ENCODE peak calls at places on chromosomes 16 and 17, in seven cellular contexts. One of them, this sample, is unnamed.

GRCh38 chr17:66904760-66905637 is 59.5 kb upstream of the CACNG4 start:
- DNase-seq in Kasumi-1: no peak
- DNase-seq in skeletal muscle cell: peak
- DNase-seq in NCI-H2227 treated with DMSO at 0.1 percent for 48 hours: no peak
- DNase-seq in MM.1S: no peak
- DNase-seq in AML-193: no peak
- DNase-seq in stimulated activated CD4-positive, alpha-beta T cell treated with anti-CD3 and anti-CD28 coated beads, Interleukin-1b, Interleukin-23, amount 100 ng/mL, for 48 hours: no peak
- DNase-seq in this sample: no peak

GRCh38 chr17:62819511-62820221 is 11.6 kb upstream of the MARCHF10 start:
- DNase-seq in NCI-H2227 treated with DMSO at 0.1 percent for 48 hours: peak
- DNase-seq in Kasumi-1: peak
- DNase-seq in MM.1S: no peak
- DNase-seq in AML-193: no peak
- DNase-seq in stimulated activated CD4-positive, alpha-beta T cell treated with anti-CD3 and anti-CD28 coated beads, Interleukin-1b, Interleukin-23, amount 100 ng/mL, for 48 hours: peak
- DNase-seq in skeletal muscle cell: peak
- DNase-seq in this sample: peak

GRCh38 chr16:48949636-48950035 is 332.0 kb downstream of the CBLN1 start:
- DNase-seq in AML-193: no peak
- DNase-seq in Kasumi-1: no peak
- DNase-seq in NCI-H2227 treated with DMSO at 0.1 percent for 48 hours: no peak
- DNase-seq in stimulated activated CD4-positive, alpha-beta T cell treated with anti-CD3 and anti-CD28 coated beads, Interleukin-1b, Interleukin-23, amount 100 ng/mL, for 48 hours: no peak
- DNase-seq in skeletal muscle cell: no peak
- DNase-seq in MM.1S: no peak
- DNase-seq in this sample: no peak

GRCh38 chr16:78005881-78006280 is 16.5 kb upstream of the CLEC3A start:
- DNase-seq in AML-193: peak
- DNase-seq in skeletal muscle cell: no peak
- DNase-seq in stimulated activated CD4-positive, alpha-beta T cell treated with anti-CD3 and anti-CD28 coated beads, Interleukin-1b, Interleukin-23, amount 100 ng/mL, for 48 hours: no peak
- DNase-seq in Kasumi-1: no peak
- DNase-seq in MM.1S: no peak
- DNase-seq in NCI-H2227 treated with DMSO at 0.1 percent for 48 hours: no peak
- DNase-seq in this sample: no peak

GRCh38 chr16:49543315-49543946 is 169.8 kb downstream of the C16orf78 start:
- DNase-seq in stimulated activated CD4-positive, alpha-beta T cell treated with anti-CD3 and anti-CD28 coated beads, Interleukin-1b, Interleukin-23, amount 100 ng/mL, for 48 hours: no peak
- DNase-seq in AML-193: no peak
- DNase-seq in skeletal muscle cell: no peak
- DNase-seq in NCI-H2227 treated with DMSO at 0.1 percent for 48 hours: no peak
- DNase-seq in Kasumi-1: no peak
- DNase-seq in MM.1S: no peak
- DNase-seq in this sample: no peak

GRCh38 chr17:65434878-65435277 is 126.6 kb downstream of the AXIN2 start:
- DNase-seq in MM.1S: no peak
- DNase-seq in stimulated activated CD4-positive, alpha-beta T cell treated with anti-CD3 and anti-CD28 coated beads, Interleukin-1b, Interleukin-23, amount 100 ng/mL, for 48 hours: no peak
- DNase-seq in skeletal muscle cell: no peak
- DNase-seq in Kasumi-1: no peak
- DNase-seq in AML-193: no peak
- DNase-seq in NCI-H2227 treated with DMSO at 0.1 percent for 48 hours: no peak
- DNase-seq in this sample: no peak

GRCh38 chr17:19311421-19312215 is 50.9 kb downstream of the B9D1 start:
- DNase-seq in AML-193: peak
- DNase-seq in skeletal muscle cell: no peak
- DNase-seq in Kasumi-1: no peak
- DNase-seq in MM.1S: peak
- DNase-seq in NCI-H2227 treated with DMSO at 0.1 percent for 48 hours: no peak
- DNase-seq in stimulated activated CD4-positive, alpha-beta T cell treated with anti-CD3 and anti-CD28 coated beads, Interleukin-1b, Interleukin-23, amount 100 ng/mL, for 48 hours: no peak
- DNase-seq in this sample: no peak

GRCh38 chr17:2883544-2884203 is 87.4 kb downstream of the RAP1GAP2 start:
- DNase-seq in MM.1S: no peak
- DNase-seq in AML-193: no peak
- DNase-seq in Kasumi-1: no peak
- DNase-seq in skeletal muscle cell: no peak
- DNase-seq in stimulated activated CD4-positive, alpha-beta T cell treated with anti-CD3 and anti-CD28 coated beads, Interleukin-1b, Interleukin-23, amount 100 ng/mL, for 48 hours: no peak
- DNase-seq in NCI-H2227 treated with DMSO at 0.1 percent for 48 hours: no peak
- DNase-seq in this sample: no peak

GRCh38 chr16:65773319-65773874 is 593.1 kb upstream of the CDH5 start:
- DNase-seq in AML-193: no peak
- DNase-seq in NCI-H2227 treated with DMSO at 0.1 percent for 48 hours: no peak
- DNase-seq in Kasumi-1: no peak
- DNase-seq in MM.1S: peak
- DNase-seq in stimulated activated CD4-positive, alpha-beta T cell treated with anti-CD3 and anti-CD28 coated beads, Interleukin-1b, Interleukin-23, amount 100 ng/mL, for 48 hours: no peak
- DNase-seq in skeletal muscle cell: no peak
- DNase-seq in this sample: no peak

GRCh38 chr17:75039238-75039637 is 7.5 kb downstream of the ATP5PD start:
- DNase-seq in skeletal muscle cell: no peak
- DNase-seq in NCI-H2227 treated with DMSO at 0.1 percent for 48 hours: no peak
- DNase-seq in MM.1S: no peak
- DNase-seq in stimulated activated CD4-positive, alpha-beta T cell treated with anti-CD3 and anti-CD28 coated beads, Interleukin-1b, Interleukin-23, amount 100 ng/mL, for 48 hours: no peak
- DNase-seq in Kasumi-1: peak
- DNase-seq in AML-193: no peak
- DNase-seq in this sample: no peak

GRCh38 chr17:66805567-66805966 is 29.4 kb upstream of the CACNG5 start:
- DNase-seq in Kasumi-1: no peak
- DNase-seq in NCI-H2227 treated with DMSO at 0.1 percent for 48 hours: no peak
- DNase-seq in stimulated activated CD4-positive, alpha-beta T cell treated with anti-CD3 and anti-CD28 coated beads, Interleukin-1b, Interleukin-23, amount 100 ng/mL, for 48 hours: no peak
- DNase-seq in skeletal muscle cell: no peak
- DNase-seq in AML-193: no peak
- DNase-seq in MM.1S: no peak
- DNase-seq in this sample: no peak

GRCh38 chr17:44004761-44005526 is 522 bp downstream of the NAGS start:
- DNase-seq in Kasumi-1: no peak
- DNase-seq in stimulated activated CD4-positive, alpha-beta T cell treated with anti-CD3 and anti-CD28 coated beads, Interleukin-1b, Interleukin-23, amount 100 ng/mL, for 48 hours: peak
- DNase-seq in NCI-H2227 treated with DMSO at 0.1 percent for 48 hours: no peak
- DNase-seq in AML-193: no peak
- DNase-seq in skeletal muscle cell: no peak
- DNase-seq in MM.1S: no peak
- DNase-seq in this sample: peak

GRCh38 chr16:61887903-61888302 is 148.3 kb downstream of the CDH8 start:
- DNase-seq in MM.1S: peak
- DNase-seq in Kasumi-1: peak
- DNase-seq in skeletal muscle cell: peak
- DNase-seq in AML-193: peak
- DNase-seq in stimulated activated CD4-positive, alpha-beta T cell treated with anti-CD3 and anti-CD28 coated beads, Interleukin-1b, Interleukin-23, amount 100 ng/mL, for 48 hours: no peak
- DNase-seq in NCI-H2227 treated with DMSO at 0.1 percent for 48 hours: no peak
- DNase-seq in this sample: peak

GRCh38 chr17:59220328-59221158 is at the start of gene GDPD1:
- DNase-seq in Kasumi-1: peak
- DNase-seq in stimulated activated CD4-positive, alpha-beta T cell treated with anti-CD3 and anti-CD28 coated beads, Interleukin-1b, Interleukin-23, amount 100 ng/mL, for 48 hours: peak
- DNase-seq in MM.1S: peak
- DNase-seq in NCI-H2227 treated with DMSO at 0.1 percent for 48 hours: peak
- DNase-seq in skeletal muscle cell: peak
- DNase-seq in AML-193: peak
- DNase-seq in this sample: peak

GRCh38 chr16:627458-628239 is 3.1 kb upstream of the WFIKKN1 start:
- DNase-seq in skeletal muscle cell: no peak
- DNase-seq in stimulated activated CD4-positive, alpha-beta T cell treated with anti-CD3 and anti-CD28 coated beads, Interleukin-1b, Interleukin-23, amount 100 ng/mL, for 48 hours: no peak
- DNase-seq in AML-193: no peak
- DNase-seq in Kasumi-1: no peak
- DNase-seq in MM.1S: no peak
- DNase-seq in NCI-H2227 treated with DMSO at 0.1 percent for 48 hours: no peak
- DNase-seq in this sample: peak

GRCh38 chr17:29585080-29585751 is 4.2 kb downstream of the GIT1 start:
- DNase-seq in stimulated activated CD4-positive, alpha-beta T cell treated with anti-CD3 and anti-CD28 coated beads, Interleukin-1b, Interleukin-23, amount 100 ng/mL, for 48 hours: no peak
- DNase-seq in MM.1S: no peak
- DNase-seq in skeletal muscle cell: no peak
- DNase-seq in AML-193: no peak
- DNase-seq in NCI-H2227 treated with DMSO at 0.1 percent for 48 hours: no peak
- DNase-seq in Kasumi-1: peak
- DNase-seq in this sample: no peak

GRCh38 chr17:3976675-3977171 is 12.5 kb upstream of the ATP2A3 start:
- DNase-seq in MM.1S: no peak
- DNase-seq in NCI-H2227 treated with DMSO at 0.1 percent for 48 hours: no peak
- DNase-seq in AML-193: no peak
- DNase-seq in stimulated activated CD4-positive, alpha-beta T cell treated with anti-CD3 and anti-CD28 coated beads, Interleukin-1b, Interleukin-23, amount 100 ng/mL, for 48 hours: no peak
- DNase-seq in skeletal muscle cell: no peak
- DNase-seq in Kasumi-1: no peak
- DNase-seq in this sample: peak

GRCh38 chr16:760498-761343 is at the start of gene MSLN:
- DNase-seq in AML-193: no peak
- DNase-seq in MM.1S: no peak
- DNase-seq in Kasumi-1: no peak
- DNase-seq in NCI-H2227 treated with DMSO at 0.1 percent for 48 hours: no peak
- DNase-seq in skeletal muscle cell: no peak
- DNase-seq in stimulated activated CD4-positive, alpha-beta T cell treated with anti-CD3 and anti-CD28 coated beads, Interleukin-1b, Interleukin-23, amount 100 ng/mL, for 48 hours: no peak
- DNase-seq in this sample: peak

GRCh38 chr17:27565874-27566672 is 64.9 kb upstream of the LGALS9 start:
- DNase-seq in MM.1S: no peak
- DNase-seq in skeletal muscle cell: no peak
- DNase-seq in stimulated activated CD4-positive, alpha-beta T cell treated with anti-CD3 and anti-CD28 coated beads, Interleukin-1b, Interleukin-23, amount 100 ng/mL, for 48 hours: peak
- DNase-seq in Kasumi-1: no peak
- DNase-seq in AML-193: no peak
- DNase-seq in NCI-H2227 treated with DMSO at 0.1 percent for 48 hours: no peak
- DNase-seq in this sample: no peak

GRCh38 chr17:50682938-50683337 is 24.8 kb downstream of the ANKRD40 start:
- DNase-seq in stimulated activated CD4-positive, alpha-beta T cell treated with anti-CD3 and anti-CD28 coated beads, Interleukin-1b, Interleukin-23, amount 100 ng/mL, for 48 hours: no peak
- DNase-seq in Kasumi-1: no peak
- DNase-seq in AML-193: no peak
- DNase-seq in skeletal muscle cell: no peak
- DNase-seq in NCI-H2227 treated with DMSO at 0.1 percent for 48 hours: no peak
- DNase-seq in MM.1S: no peak
- DNase-seq in this sample: no peak

GRCh38 chr16:85148959-85149358 is 36.7 kb upstream of the CIBAR2 start:
- DNase-seq in MM.1S: no peak
- DNase-seq in skeletal muscle cell: no peak
- DNase-seq in stimulated activated CD4-positive, alpha-beta T cell treated with anti-CD3 and anti-CD28 coated beads, Interleukin-1b, Interleukin-23, amount 100 ng/mL, for 48 hours: no peak
- DNase-seq in Kasumi-1: no peak
- DNase-seq in NCI-H2227 treated with DMSO at 0.1 percent for 48 hours: peak
- DNase-seq in AML-193: no peak
- DNase-seq in this sample: peak

GRCh38 chr16:81545470-81546175 is 101.0 kb downstream of the CMIP start:
- DNase-seq in NCI-H2227 treated with DMSO at 0.1 percent for 48 hours: no peak
- DNase-seq in Kasumi-1: no peak
- DNase-seq in MM.1S: no peak
- DNase-seq in skeletal muscle cell: no peak
- DNase-seq in AML-193: no peak
- DNase-seq in stimulated activated CD4-positive, alpha-beta T cell treated with anti-CD3 and anti-CD28 coated beads, Interleukin-1b, Interleukin-23, amount 100 ng/mL, for 48 hours: no peak
- DNase-seq in this sample: no peak

This sample was measured in left lung.